ENCODE peak calls at places on chromosomes 12 and 14, in six cellular contexts. F is activated CD8-positive, alpha-beta memory T cell treated with anti-CD3 and anti-CD28 coated beads, Interleukin-2, amount 50 U/mL, for 48 hours; J is erythroblast; L is GM10248; T is left lung; X is foreskin fibroblast. Y is an unnamed sample.

GRCh38 chr14:26905219-26905618 is 307.4 kb upstream of the NOVA1 start:
- DNase-seq in X (no peak), L (no peak), T (no peak), J (no peak), F (no peak), Y (no peak)

GRCh38 chr14:19917955-19918518 is 2.4 kb upstream of the OR4K5 start:
- DNase-seq in L (no peak), T (no peak), F (no peak), J (no peak), X (no peak), Y (no peak)

GRCh38 chr12:93849946-93850345 is 172.8 kb downstream of the CRADD start:
- DNase-seq in F (no peak), X (no peak), J (no peak), T (peak; percentile 65), L (no peak), Y (no peak)

GRCh38 chr12:56723889-56724659 is 1.0 kb downstream of the NACA start:
- DNase-seq in F (peak; percentile 54), J (peak; percentile 92), T (peak; percentile 18), X (peak; percentile 86), L (no peak), Y (peak; percentile 75)

GRCh38 chr12:3533703-3534386 is 42.8 kb downstream of the PRMT8 start:
- DNase-seq in J (no peak), X (peak; percentile 71), T (no peak), L (no peak), F (no peak), Y (peak; percentile 43)

GRCh38 chr12:24728366-24728765 is 220.5 kb downstream of the BCAT1 start:
- DNase-seq in L (peak; percentile 28), X (peak; percentile 17), F (no peak), T (no peak), J (peak; percentile 24), Y (peak; percentile 52)

GRCh38 chr12:106304001-106304421 is 1.5 kb downstream of the TCP11L2 start:
- DNase-seq in X (peak; percentile 39), L (no peak), F (no peak), J (no peak), T (no peak), Y (no peak)

GRCh38 chr12:118370601-118371000 is 2.1 kb downstream of the TAOK3 start:
- DNase-seq in T (no peak), X (no peak), J (no peak), F (no peak), L (no peak), Y (no peak)

GRCh38 chr12:12477532-12477890 is 85.2 kb downstream of the DUSP16 start:
- DNase-seq in X (no peak), J (no peak), F (no peak), T (no peak), L (no peak), Y (no peak)

GRCh38 chr12:51434305-51434704 is 9.7 kb downstream of the SLC4A8 start:
- DNase-seq in J (no peak), X (no peak), L (no peak), F (no peak), T (no peak), Y (no peak)

GRCh38 chr12:94601972-94602517 is 48.3 kb downstream of the TMCC3 start:
- DNase-seq in J (no peak), F (no peak), T (no peak), X (no peak), L (no peak), Y (peak; percentile 51)

GRCh38 chr14:68286667-68287066 is 467.1 kb downstream of the RAD51B start:
- DNase-seq in J (no peak), X (no peak), L (no peak), T (no peak), F (no peak), Y (no peak)

GRCh38 chr14:93804654-93805053 is 16.4 kb upstream of the PRIMA1 start:
- DNase-seq in J (peak; percentile 4), X (no peak), T (no peak), L (no peak), F (no peak), Y (no peak)

GRCh38 chr14:23354990-23355389 is 2.3 kb upstream of the SLC22A17 start:
- DNase-seq in J (no peak), T (no peak), X (no peak), F (no peak), L (no peak), Y (no peak)

GRCh38 chr12:116123511-116124258 is 153.8 kb downstream of the MED13L start:
- DNase-seq in L (peak; percentile 34), J (peak; percentile 63), X (peak; percentile 77), F (no peak), T (no peak), Y (peak; percentile 63)

GRCh38 chr14:90409209-90409730 is 12.4 kb downstream of the CALM1 start:
- DNase-seq in J (no peak), T (no peak), L (no peak), F (no peak), X (peak; percentile 95), Y (peak; percentile 94)

GRCh38 chr12:96170328-96170727 is 23.8 kb upstream of the ELK3 start:
- DNase-seq in J (no peak), L (no peak), X (no peak), T (no peak), F (no peak), Y (no peak)

GRCh38 chr12:116592116-116592637 is 33.0 kb downstream of the MAP1LC3B2 start:
- DNase-seq in F (no peak), T (peak; percentile 82), J (no peak), L (no peak), X (peak; percentile 53), Y (no peak)

GRCh38 chr12:114683709-114684097 is 272 bp downstream of the TBX3 start:
- DNase-seq in T (no peak), F (no peak), J (no peak), L (no peak), X (no peak), Y (no peak)

GRCh38 chr12:24172031-24172772 is 222.7 kb upstream of the SOX5 start:
- DNase-seq in F (no peak), L (peak; percentile 24), X (no peak), T (no peak), J (no peak), Y (no peak)

Y was measured in HCEC 1CT.